ENCODE peak calls at places on chromosomes 1 and 21, in six cellular contexts. F is GM12878, L is K562, O is HCT116, U is H1, M is HepG2. H is an unnamed sample.

GRCh38 chr1:4650486-4650885 is 3.9 kb upstream of the AJAP1 start:
- DNase-seq in O (no peak), F (no peak), U (no peak), M (no peak), L (no peak), H (no peak)

GRCh38 chr21:42527127-42527488 is 13.5 kb downstream of the SLC37A1 start:
- DNase-seq in O (no peak), M (no peak), L (no peak), F (no peak), U (no peak), H (no peak)

GRCh38 chr1:197392541-197392940 is 124.5 kb downstream of the CRB1 start:
- DNase-seq in L (no peak), M (no peak), O (no peak), F (no peak), U (no peak), H (no peak)

GRCh38 chr1:10399487-10399917 is 638 bp downstream of the PGD start:
- DNase-seq in U (no peak), O (no peak), L (no peak), F (no peak), M (peak; percentile 30), H (no peak)

GRCh38 chr1:102970496-102971078 is 137.7 kb downstream of the COL11A1 start:
- DNase-seq in O (peak; percentile 51), L (peak; percentile 52), M (peak; percentile 57), U (no peak), F (no peak), H (peak; percentile 69)

GRCh38 chr1:112714313-112715263 is 544 bp downstream of the PPM1J start:
- DNase-seq in L (peak; percentile 52), M (no peak), F (no peak), U (no peak), O (no peak), H (no peak)

GRCh38 chr1:32125313-32125712 is 17.5 kb downstream of the KPNA6 start:
- DNase-seq in M (no peak), L (no peak), U (no peak), O (no peak), F (no peak), H (no peak)

GRCh38 chr1:205689479-205689878 is 9.2 kb upstream of the SLC45A3 start:
- DNase-seq in L (no peak), M (no peak), F (no peak), O (no peak), U (no peak), H (no peak)

GRCh38 chr21:40120944-40121575 is 253.8 kb downstream of the PCP4 start:
- DNase-seq in M (peak; percentile 2), F (no peak), O (no peak), U (no peak), L (peak; percentile 26), H (peak; percentile 28)

GRCh38 chr1:223835754-223836153 is 10.0 kb downstream of the TP53BP2 start:
- DNase-seq in M (no peak), U (no peak), L (no peak), F (no peak), O (no peak), H (no peak)

GRCh38 chr1:111507411-111508201 is 4.2 kb upstream of the ADORA3 start:
- DNase-seq in M (peak; percentile 51), O (no peak), U (peak; percentile 27), F (peak; percentile 82), L (peak; percentile 87), H (peak; percentile 61)
- TF ChIP-seq YY1 in M (no peak), O (no peak), U (no peak), F (peak; percentile 9), L (peak; percentile 52), H (no peak)

DNA sequence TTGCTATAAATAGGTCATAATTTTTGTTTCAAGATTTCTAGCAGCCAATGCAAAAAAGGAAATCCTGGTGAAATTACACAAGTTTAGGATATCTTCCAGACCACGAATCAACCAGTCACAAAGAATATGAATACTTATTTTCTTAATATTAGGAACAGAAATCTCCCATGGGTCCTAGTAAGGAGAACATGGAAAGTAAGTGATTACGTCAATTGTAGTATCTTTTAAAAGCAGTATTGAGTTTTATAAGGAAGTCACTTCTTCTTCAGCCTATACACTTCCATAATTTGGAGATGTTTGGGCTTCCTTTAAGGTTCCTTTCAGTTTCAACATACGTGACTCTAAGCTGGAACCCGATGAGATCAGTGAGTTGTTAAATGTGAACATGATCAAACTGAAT is 534.5 kb downstream of the USP25 start:
- DNase-seq in O (no peak), F (no peak), L (no peak), M (no peak), U (no peak), H (no peak)
- TF ChIP-seq ZNF274 in O (no peak), F (no peak), L (no peak), M (no peak), U (no peak), H (no peak)

GRCh38 chr1:40318476-40318875 is 1.4 kb upstream of the COL9A2 start:
- DNase-seq in L (no peak), M (no peak), U (no peak), O (no peak), F (no peak), H (no peak)

GRCh38 chr1:40317394-40318074 is 448 bp upstream of the COL9A2 start:
- DNase-seq in O (no peak), M (no peak), U (no peak), F (no peak), L (no peak), H (no peak)

GRCh38 chr1:40315795-40316594 is 1.1 kb downstream of the COL9A2 start:
- DNase-seq in L (no peak), M (no peak), F (no peak), U (no peak), O (no peak), H (no peak)

GRCh38 chr1:40315239-40315794 is 1.8 kb downstream of the COL9A2 start:
- DNase-seq in U (peak; percentile 76), M (peak; percentile 83), O (peak; percentile 73), F (peak; percentile 53), L (peak; percentile 90), H (peak; percentile 93)

DNA sequence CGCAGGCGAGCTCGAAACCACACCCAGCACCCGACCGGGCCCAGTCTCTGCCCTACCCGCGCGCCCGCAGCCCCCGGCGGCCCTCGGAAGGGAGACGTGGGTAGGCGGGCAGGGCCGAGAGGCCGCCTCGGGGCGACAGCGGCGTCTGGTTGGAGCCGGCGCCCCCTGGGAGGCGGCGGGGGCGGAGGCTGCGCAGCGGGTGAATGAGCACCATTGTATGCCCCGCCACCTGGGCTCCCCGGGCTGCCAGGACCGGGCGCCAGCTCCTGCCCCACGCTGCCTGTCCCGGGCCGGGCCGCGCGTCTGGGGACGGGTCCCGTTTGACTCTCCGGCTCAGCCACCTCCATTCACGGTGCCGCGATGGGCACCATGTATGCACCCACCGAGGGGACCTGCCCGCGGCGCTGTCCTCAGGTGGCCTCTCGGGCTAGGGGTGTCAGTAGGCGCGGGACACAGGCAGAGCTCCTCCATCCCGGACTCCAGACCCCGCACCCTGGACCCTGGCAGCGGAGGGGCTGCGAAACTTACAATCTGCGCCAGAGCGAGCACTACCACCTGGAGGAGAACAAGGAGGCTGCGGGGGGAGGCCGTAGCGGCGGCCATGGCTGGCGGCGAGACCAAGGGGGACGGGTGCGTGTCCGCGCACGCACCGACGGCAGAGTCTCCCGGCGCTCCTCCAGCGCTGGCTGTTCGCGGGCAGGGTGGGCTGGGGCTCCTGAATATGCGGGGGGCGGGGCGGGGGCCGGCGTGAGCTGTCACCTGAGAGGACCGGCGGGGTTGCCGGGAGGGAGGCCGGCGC is at the start of gene COL9A2:
- DNase-seq in M (peak; percentile 64), O (no peak), U (no peak), L (no peak), F (no peak), H (no peak)
- H3K4me3 ChIP-seq in M (peak within 1 kb of the TSS; percentile 93), O (peak within 1 kb of the TSS; percentile 54), U (peak within 1 kb of the TSS; percentile 42), L (no peak within 1 kb of the TSS), F (peak within 1 kb of the TSS; percentile 70), H (peak within 1 kb of the TSS; percentile 82)

GRCh38 chr21:36719614-36720013 is 20.7 kb downstream of the SIM2 start:
- DNase-seq in O (no peak), F (no peak), U (no peak), L (no peak), M (no peak), H (no peak)
- TF ChIP-seq YY1 in O (no peak), F (no peak), U (no peak), L (no peak), M (no peak), H (no peak)

DNA sequence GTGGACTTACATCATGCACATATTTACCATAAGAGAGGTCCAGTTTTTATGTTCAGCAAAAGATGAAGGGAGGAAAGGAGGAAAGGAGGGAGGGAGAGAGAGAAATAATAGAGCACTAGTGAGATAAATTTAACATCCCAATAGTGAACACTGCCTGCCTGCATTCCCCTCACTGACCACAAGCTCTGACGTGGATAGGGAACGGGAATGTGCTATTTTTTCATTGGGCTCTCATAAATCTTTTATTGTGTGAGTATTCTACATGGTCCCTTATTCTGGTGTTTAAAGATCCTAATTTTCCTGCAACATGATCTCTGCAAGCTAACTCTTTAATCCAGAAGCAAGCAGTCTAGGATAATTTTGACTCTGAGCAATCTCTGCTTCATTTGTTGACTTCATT is 82.2 kb downstream of the TTC3 start:
- DNase-seq in L (no peak), M (no peak), F (no peak), U (no peak), O (no peak), H (no peak)
- TF ChIP-seq ZNF274 in L (no peak), M (no peak), F (no peak), U (no peak), O (no peak), H (no peak)

GRCh38 chr1:150508982-150509381 is 1.1 kb downstream of the ECM1 start:
- DNase-seq in M (no peak), U (no peak), O (no peak), L (no peak), F (no peak), H (no peak)
- H3K4me3 ChIP-seq in M (no peak overlapping the region), U (no peak overlapping the region), O (no peak overlapping the region), L (peak overlapping the region; percentile 38), F (no peak overlapping the region), H (no peak overlapping the region)

H was measured in NT2/D1.